ENCODE peak calls at places on chromosomes 3 and 15, in four cellular contexts. P, J, B and W are unnamed samples.
A peak's percentile ranks its signal among the peaks of the same experiment; 100 is the strongest.

GRCh38 chr15:28918141-28918983 is 32.6 kb downstream of the APBA2 start:
- DNase-seq in B (peak; percentile 45), J (no peak), P (peak; percentile 77), W (no peak)

GRCh38 chr3:141845407-141846049 is 30.9 kb upstream of the ATP1B3 start:
- DNase-seq in P (peak; percentile 25), B (no peak), J (no peak), W (peak; percentile 4)

GRCh38 chr3:194330579-194330978 is 20.5 kb downstream of the CPN2 start:
- DNase-seq in P (no peak), J (peak; percentile 75), B (peak; percentile 86), W (no peak)

GRCh38 chr3:150635526-150635925 is 32.4 kb downstream of the SELENOT start:
- DNase-seq in B (no peak), J (no peak), P (no peak), W (peak; percentile 38)

GRCh38 chr3:127038476-127038875 is 55.6 kb downstream of the PLXNA1 start:
- DNase-seq in P (no peak), B (peak; percentile 26), J (no peak), W (no peak)

GRCh38 chr3:155890671-155891190 is 20.3 kb downstream of the GMPS start:
- DNase-seq in P (no peak), J (peak; percentile 14), B (no peak), W (no peak)

GRCh38 chr3:47042231-47042791 is 62.8 kb downstream of the NBEAL2 start:
- DNase-seq in P (no peak), J (no peak), B (no peak), W (no peak)

GRCh38 chr3:154795582-154795981 is 284.5 kb upstream of the MME start:
- DNase-seq in P (no peak), J (peak; percentile 68), B (no peak), W (no peak)

GRCh38 chr3:147381610-147382009 is 24.7 kb downstream of the ZIC4 start:
- DNase-seq in J (no peak), P (no peak), B (no peak), W (no peak)

GRCh38 chr15:45087513-45087912 is 26.5 kb downstream of the DUOX2 start:
- DNase-seq in P (no peak), J (no peak), B (no peak), W (peak; percentile 3)

GRCh38 chr3:126107960-126108688 is 24.2 kb upstream of the SLC41A3 start:
- DNase-seq in P (no peak), J (no peak), B (no peak), W (no peak)

GRCh38 chr3:16309558-16309957 is 44.5 kb downstream of the OXNAD1 start:
- DNase-seq in B (no peak), J (peak; percentile 80), P (no peak), W (no peak)

GRCh38 chr15:50786468-50786867 is 21.0 kb upstream of the SPPL2A start:
- DNase-seq in J (no peak), P (no peak), B (no peak), W (no peak)

GRCh38 chr15:29913528-29914135 is 91.4 kb upstream of the TJP1 start:
- DNase-seq in B (no peak), J (no peak), P (no peak), W (no peak)

GRCh38 chr3:27659279-27660021 is 62.7 kb downstream of the EOMES start:
- DNase-seq in J (peak; percentile 72), B (no peak), P (peak; percentile 68), W (peak; percentile 44)

GRCh38 chr3:10703875-10704274 is 112.2 kb upstream of the SLC6A11 start:
- DNase-seq in B (no peak), J (peak; percentile 60), P (peak; percentile 47), W (peak; percentile 25)
- TF ChIP-seq CTCF in B (no peak), J (peak; percentile 64), P (peak; percentile 42), W (peak; percentile 73)

DNA sequence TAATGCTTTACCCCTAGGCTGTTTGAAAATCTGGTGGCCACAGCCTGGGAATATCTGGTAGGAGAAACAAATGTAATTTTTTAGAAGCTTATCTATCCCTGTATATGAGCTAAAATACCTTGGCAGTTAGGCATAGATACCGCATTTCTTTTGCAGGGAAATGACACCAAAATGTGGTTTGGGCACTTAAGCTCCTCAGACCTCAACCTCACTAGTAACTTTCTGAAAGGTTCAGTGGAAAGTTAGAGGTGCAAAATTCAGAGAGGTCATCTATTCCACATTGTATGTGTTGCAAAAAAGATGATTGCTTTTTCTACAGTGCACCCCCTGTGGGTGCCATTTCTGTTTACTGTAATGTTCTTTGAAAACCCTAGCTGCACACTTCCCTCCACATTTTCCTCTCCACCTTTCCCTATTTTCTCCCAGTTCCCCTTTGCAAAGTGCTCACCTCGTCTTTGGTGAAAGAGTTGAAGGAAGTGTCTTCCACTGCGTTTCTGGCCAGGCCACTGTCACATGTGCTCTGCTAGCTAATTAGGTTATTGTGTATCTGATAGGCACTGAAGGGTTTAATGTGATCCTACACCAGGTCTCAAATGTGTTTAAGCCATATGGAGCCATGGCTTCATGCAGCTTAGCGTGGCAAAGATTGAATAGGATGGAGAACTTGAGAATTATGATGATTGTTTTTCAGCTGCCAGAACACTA is 1.3 kb downstream of the SACM1L start:
- DNase-seq in P (no peak), J (no peak), B (no peak), W (peak; percentile 31)
- TF ChIP-seq CTCF in P (no peak), J (no peak), B (no peak), W (peak; percentile 49)

GRCh38 chr15:88805031-88805780 is 2.0 kb downstream of the ACAN start:
- DNase-seq in J (no peak), P (no peak), B (no peak), W (peak; percentile 12)
- TF ChIP-seq CTCF in J (peak; percentile 26), P (no peak), B (no peak), W (peak; percentile 59)

GRCh38 chr3:143000525-143000924 is 845 bp upstream of the U2SURP start:
- DNase-seq in J (peak; percentile 66), B (no peak), P (no peak), W (no peak)

GRCh38 chr3:143002083-143002712 is 828 bp downstream of the U2SURP start:
- DNase-seq in B (no peak), P (no peak), J (peak; percentile 11), W (peak; percentile 60)

GRCh38 chr3:143002727-143003126 is 1.4 kb downstream of the U2SURP start:
- DNase-seq in P (no peak), B (no peak), J (no peak), W (no peak)

GRCh38 chr3:143001034-143001368 is 369 bp upstream of the U2SURP start:
- DNase-seq in B (peak; percentile 69), J (no peak), P (no peak), W (peak; percentile 80)

DNA sequence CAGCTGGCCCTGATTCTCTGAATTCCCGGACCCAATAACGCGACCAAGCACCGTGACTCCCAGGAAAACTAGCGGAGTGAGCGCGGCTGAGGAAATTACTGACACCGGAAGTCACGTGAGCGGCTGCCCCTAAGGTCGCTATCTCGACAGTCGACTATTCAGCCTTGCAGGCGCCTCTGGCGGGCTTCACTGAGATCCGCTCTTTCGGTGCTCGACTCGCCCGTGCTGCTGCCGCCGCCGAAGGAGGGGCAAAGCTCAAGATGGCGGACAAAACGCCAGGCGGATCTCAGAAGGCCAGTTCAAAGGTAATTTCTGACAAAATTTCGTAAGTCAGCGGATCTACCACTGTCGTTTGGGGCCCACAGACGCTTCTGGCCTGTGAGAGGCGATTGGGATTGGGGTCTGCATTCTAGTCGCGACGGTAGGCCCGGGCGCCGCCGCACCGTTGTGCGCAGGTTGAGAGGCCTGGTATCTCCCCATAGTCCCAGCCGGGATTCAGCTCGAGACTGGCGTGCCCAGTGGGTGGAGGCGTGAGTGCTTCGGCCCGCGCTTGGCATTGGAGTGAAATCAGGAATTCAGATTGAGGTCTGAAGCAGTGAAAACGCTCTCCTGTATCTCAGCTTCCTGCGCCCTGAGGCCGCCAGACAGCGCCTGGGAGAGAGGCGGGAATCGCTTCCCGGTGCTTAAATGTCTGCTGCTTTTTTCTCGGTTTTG is at the start of gene U2SURP:
- DNase-seq in P (peak; percentile 94), B (peak; percentile 96), J (peak; percentile 94), W (peak; percentile 96)
- TF ChIP-seq CTCF in P (no peak), B (no peak), J (no peak), W (no peak)